ENCODE peak calls at places on chromosomes 1 and 21, in seven cellular contexts. C is stimulated activated naive CD4-positive, alpha-beta T cell; N is CD8-positive, alpha-beta memory T cell; X is skeletal muscle cell; E is Daoy; H is T-helper 1 cell; G is activated CD4-positive, CD25-positive, alpha-beta regulatory T cell treated with anti-CD3 and anti-CD28 coated beads, Interleukin-2, amount 50 U/mL, for 16 hours. U is an unnamed sample.

GRCh38 chr1:206808615-206809014 is 36.3 kb upstream of the IL10 start:
- DNase-seq in C (no peak), N (peak), X (no peak), E (peak), H (peak), G (no peak), U (no peak)

GRCh38 chr1:91689586-91690481 is 189.2 kb downstream of the CDC7 start:
- DNase-seq in C (no peak), N (no peak), X (no peak), E (no peak), H (no peak), G (no peak), U (no peak)

GRCh38 chr1:245110406-245110805 is 44.4 kb upstream of the KIF26B start:
- DNase-seq in C (no peak), N (no peak), X (no peak), E (no peak), H (no peak), G (no peak), U (no peak)

GRCh38 chr1:116489231-116489697 is 81.6 kb downstream of the CD58 start:
- DNase-seq in C (no peak), N (no peak), X (no peak), E (peak), H (no peak), G (no peak), U (peak)

GRCh38 chr1:1020000-1020404 is at the start of gene AGRN:
- DNase-seq in C (no peak), N (no peak), X (no peak), E (peak), H (no peak), G (no peak), U (peak)

GRCh38 chr1:23122023-23122738 is 46.5 kb downstream of the LUZP1 start:
- DNase-seq in C (no peak), N (no peak), X (no peak), E (peak), H (no peak), G (no peak), U (no peak)

GRCh38 chr1:204036882-204037645 is 35.9 kb upstream of the SOX13 start:
- DNase-seq in C (no peak), N (no peak), X (no peak), E (no peak), H (no peak), G (no peak), U (no peak)

GRCh38 chr1:12539705-12540579 is 78.1 kb downstream of the DHRS3 start:
- DNase-seq in C (no peak), N (no peak), X (no peak), E (peak), H (no peak), G (no peak), U (peak)

GRCh38 chr1:233294991-233295774 is at the start of gene PCNX2:
- DNase-seq in C (peak), N (peak), X (peak), E (peak), H (peak), G (peak), U (peak)

GRCh38 chr1:220409751-220410370 is 118.1 kb upstream of the MARK1 start:
- DNase-seq in C (no peak), N (no peak), X (no peak), E (no peak), H (no peak), G (no peak), U (no peak)

GRCh38 chr1:15736035-15736665 is at the start of gene SLC25A34:
- DNase-seq in C (no peak), N (no peak), X (peak), E (no peak), H (no peak), G (no peak), U (no peak)

GRCh38 chr1:33349081-33349759 is 28.3 kb upstream of the A3GALT2 start:
- DNase-seq in C (peak), N (peak), X (no peak), E (peak), H (peak), G (no peak), U (no peak)

GRCh38 chr21:42505090-42505726 is 8.4 kb upstream of the SLC37A1 start:
- DNase-seq in C (no peak), N (no peak), X (no peak), E (no peak), H (no peak), G (no peak), U (no peak)

GRCh38 chr1:104874044-104874443 is 1124.3 kb downstream of the AMY1C start:
- DNase-seq in C (no peak), N (no peak), X (no peak), E (no peak), H (no peak), G (no peak), U (no peak)

GRCh38 chr1:60621524-60621923 is 460.8 kb upstream of the NFIA start:
- DNase-seq in C (no peak), N (no peak), X (peak), E (no peak), H (no peak), G (no peak), U (no peak)

GRCh38 chr1:167713330-167714081 is 8.3 kb upstream of the MPZL1 start:
- DNase-seq in C (no peak), N (no peak), X (no peak), E (no peak), H (no peak), G (no peak), U (no peak)

GRCh38 chr1:183761871-183762270 is 43.0 kb upstream of the RGL1 start:
- DNase-seq in C (no peak), N (no peak), X (no peak), E (no peak), H (no peak), G (no peak), U (no peak)

GRCh38 chr1:36088265-36088576 is 471 bp upstream of the ADPRS start:
- DNase-seq in C (no peak), N (no peak), X (no peak), E (no peak), H (no peak), G (no peak), U (no peak)

GRCh38 chr1:197392541-197392940 is 124.5 kb downstream of the CRB1 start:
- DNase-seq in C (no peak), N (no peak), X (no peak), E (no peak), H (no peak), G (no peak), U (no peak)

GRCh38 chr1:23100074-23100748 is 68.4 kb downstream of the LUZP1 start:
- DNase-seq in C (no peak), N (peak), X (peak), E (peak), H (no peak), G (no peak), U (peak)

GRCh38 chr21:39088831-39089380 is 94.3 kb downstream of the PSMG1 start:
- DNase-seq in C (no peak), N (no peak), X (peak), E (peak), H (no peak), G (no peak), U (peak)

U was measured in RCC 7860.